ENCODE peak calls at places on chromosomes 6 and 20, in eight cellular contexts. R is activated CD8-positive, alpha-beta memory T cell treated with anti-CD3 and anti-CD28 coated beads for 4 hours; W is naive thymus-derived CD4-positive, alpha-beta T cell; N is NCI-H774; D is occipital lobe; O is ureter; Y is progenitor cell of endocrine pancreas; E is retinal pigment epithelial cell. A is an unnamed sample.

GRCh38 chr6:44855562-44856494 is 468.3 kb downstream of the CDC5L start:
- DNase-seq in R (no peak), W (no peak), N (no peak), D (no peak), O (no peak), Y (no peak), E (no peak), A (no peak)

GRCh38 chr6:107720762-107721161 is 103.4 kb downstream of the SCML4 start:
- DNase-seq in R (no peak), W (no peak), N (no peak), D (no peak), O (no peak), Y (no peak), E (no peak), A (no peak)

GRCh38 chr20:33232486-33233072 is 3.2 kb upstream of the BPIFA1 start:
- DNase-seq in R (no peak), W (no peak), N (no peak), D (no peak), O (no peak), Y (no peak), E (no peak), A (no peak)

GRCh38 chr20:43015566-43015965 is 174.1 kb downstream of the PTPRT start:
- DNase-seq in R (no peak), W (no peak), N (no peak), D (no peak), O (no peak), Y (no peak), E (no peak), A (no peak)

GRCh38 chr6:11270030-11271027 is 37.9 kb upstream of the NEDD9 start:
- DNase-seq in R (no peak), W (no peak), N (no peak), D (no peak), O (no peak), Y (no peak), E (no peak), A (no peak)

GRCh38 chr6:57328074-57328473 is 10.6 kb downstream of the PRIM2 start:
- DNase-seq in R (no peak), W (no peak), N (no peak), D (no peak), O (no peak), Y (no peak), E (no peak), A (no peak)

GRCh38 chr20:61328906-61329558 is 77.0 kb downstream of the CDH4 start:
- DNase-seq in R (no peak), W (no peak), N (no peak), D (no peak), O (no peak), Y (no peak), E (no peak), A (no peak)

GRCh38 chr6:56222509-56222908 is 24.9 kb downstream of the COL21A1 start:
- DNase-seq in R (no peak), W (no peak), N (no peak), D (no peak), O (no peak), Y (no peak), E (no peak), A (no peak)

GRCh38 chr6:158213925-158214674 is 46.0 kb downstream of the GTF2H5 start:
- DNase-seq in R (peak), W (peak), N (peak), D (peak), O (peak), Y (peak), E (peak), A (no peak)

GRCh38 chr6:43870660-43871061 is 100.7 kb downstream of the VEGFA start:
- DNase-seq in R (no peak), W (no peak), N (no peak), D (no peak), O (no peak), Y (no peak), E (no peak), A (no peak)

GRCh38 chr6:128597956-128598355 is 77.6 kb upstream of the PTPRK start:
- DNase-seq in R (no peak), W (no peak), N (no peak), D (no peak), O (no peak), Y (no peak), E (peak), A (no peak)

GRCh38 chr6:29561618-29562181 is 2.2 kb upstream of the UBD start:
- DNase-seq in R (no peak), W (no peak), N (no peak), D (no peak), O (no peak), Y (no peak), E (no peak), A (no peak)

GRCh38 chr6:167454003-167454402 is 129.1 kb downstream of the TTLL2 start:
- DNase-seq in R (no peak), W (no peak), N (no peak), D (no peak), O (no peak), Y (no peak), E (no peak), A (no peak)

GRCh38 chr20:25223179-25223661 is 24.7 kb upstream of the PYGB start:
- DNase-seq in R (no peak), W (no peak), N (no peak), D (no peak), O (no peak), Y (no peak), E (peak), A (no peak)

GRCh38 chr6:17640477-17640917 is 40.4 kb downstream of the FAM8A1 start:
- DNase-seq in R (no peak), W (no peak), N (no peak), D (no peak), O (no peak), Y (no peak), E (no peak), A (no peak)

GRCh38 chr20:17885544-17885943 is 83.0 kb downstream of the SNX5 start:
- DNase-seq in R (no peak), W (no peak), N (no peak), D (no peak), O (no peak), Y (no peak), E (no peak), A (no peak)

GRCh38 chr6:137013738-137014602 is 30.8 kb downstream of the IL20RA start:
- DNase-seq in R (no peak), W (no peak), N (peak), D (no peak), O (no peak), Y (no peak), E (no peak), A (no peak)

GRCh38 chr6:41705996-41706835 is 29.2 kb downstream of the TFEB start:
- DNase-seq in R (peak), W (no peak), N (peak), D (peak), O (peak), Y (no peak), E (no peak), A (peak)

GRCh38 chr20:16245879-16246278 is 327.4 kb downstream of the KIF16B start:
- DNase-seq in R (no peak), W (no peak), N (no peak), D (no peak), O (no peak), Y (no peak), E (no peak), A (no peak)

GRCh38 chr6:152048921-152049320 is 241.4 kb downstream of the ESR1 start:
- DNase-seq in R (no peak), W (no peak), N (no peak), D (no peak), O (no peak), Y (no peak), E (no peak), A (no peak)

GRCh38 chr6:33211666-33212422 is 3.5 kb downstream of the RING1 start:
- DNase-seq in R (no peak), W (no peak), N (no peak), D (no peak), O (no peak), Y (no peak), E (no peak), A (no peak)

A was measured in central memory CD8-positive, alpha-beta T cell.